ENCODE peak calls at places on chromosomes 2 and 18, in eight cellular contexts. R, L, S, Y, Z, T, A and Q are unnamed samples.

GRCh38 chr2:120441744-120442471 is 96.0 kb downstream of the INHBB start:
- DNase-seq in Z (peak), A (no peak), L (no peak), R (no peak), Y (peak), S (peak), T (peak), Q (peak)

GRCh38 chr2:20439193-20439475 is 7.7 kb upstream of the RHOB start:
- DNase-seq in Z (no peak), L (peak), A (no peak), T (peak), S (peak), Y (peak), R (no peak), Q (peak)

GRCh38 chr2:172986040-172986439 is 89.6 kb upstream of the MAP3K20 start:
- DNase-seq in R (no peak), Y (no peak), S (no peak), A (no peak), Z (no peak), T (peak), L (no peak), Q (no peak)

GRCh38 chr2:112831956-112832567 is 4.5 kb downstream of the IL1B start:
- DNase-seq in A (no peak), Y (no peak), T (no peak), Z (no peak), L (no peak), S (no peak), R (no peak), Q (no peak)

GRCh38 chr2:66456183-66457041 is 21.5 kb downstream of the MEIS1 start:
- DNase-seq in T (no peak), S (no peak), L (no peak), A (no peak), Y (no peak), R (no peak), Z (no peak), Q (no peak)

GRCh38 chr18:57922885-57923284 is 119.8 kb upstream of the ATP8B1 start:
- DNase-seq in A (no peak), R (no peak), S (no peak), T (no peak), Z (no peak), L (no peak), Y (no peak), Q (no peak)

GRCh38 chr2:26494891-26495290 is 17.0 kb upstream of the OTOF start:
- DNase-seq in R (no peak), L (no peak), A (no peak), S (no peak), Y (no peak), T (no peak), Z (no peak), Q (no peak)

GRCh38 chr2:47310801-47311560 is 92.0 kb upstream of the MSH2 start:
- DNase-seq in S (peak), T (no peak), Z (peak), Y (peak), A (no peak), L (no peak), R (no peak), Q (peak)

GRCh38 chr18:31230495-31230894 is 67.8 kb upstream of the DSC1 start:
- DNase-seq in L (no peak), R (peak), T (peak), Z (no peak), Y (no peak), A (no peak), S (no peak), Q (no peak)

GRCh38 chr2:84613082-84613481 is 96.8 kb downstream of the DNAH6 start:
- DNase-seq in Y (no peak), Z (no peak), S (no peak), A (no peak), R (no peak), T (no peak), L (no peak), Q (peak)

GRCh38 chr2:204909791-204910190 is 364.5 kb downstream of the PARD3B start:
- DNase-seq in S (no peak), Y (no peak), L (no peak), A (no peak), R (no peak), T (peak), Z (no peak), Q (no peak)

GRCh38 chr2:11030909-11031308 is 119.2 kb downstream of the KCNF1 start:
- DNase-seq in S (no peak), T (no peak), A (no peak), L (no peak), Y (peak), R (no peak), Z (no peak), Q (peak)

GRCh38 chr18:63844254-63844653 is 43.3 kb upstream of the SERPINB2 start:
- DNase-seq in Y (no peak), A (no peak), Z (no peak), L (no peak), T (peak), S (no peak), R (no peak), Q (no peak)

DNA sequence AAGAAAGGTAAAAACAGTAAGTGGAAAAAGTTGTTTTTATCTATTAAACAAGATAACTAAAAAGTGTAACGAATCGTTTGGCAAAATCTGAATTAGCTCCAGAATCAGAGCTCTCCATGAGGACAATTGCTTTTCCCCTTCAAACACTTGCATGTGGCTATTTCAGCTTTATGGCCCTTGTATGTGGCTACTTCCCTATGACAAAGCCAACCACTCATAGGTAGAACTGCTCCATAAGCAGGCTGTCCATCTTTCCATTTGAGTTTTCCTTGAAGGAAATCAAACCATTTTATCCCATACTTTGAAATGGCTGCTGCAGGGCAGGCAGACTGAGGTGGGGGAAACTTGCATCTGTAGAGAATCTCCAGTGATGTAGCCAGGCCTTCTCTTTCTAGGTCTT is 445.5 kb upstream of the ID2 start:
- DNase-seq in R (no peak), T (no peak), S (no peak), Y (no peak), L (no peak), A (no peak), Z (no peak), Q (no peak)
- H3K27ac ChIP-seq in R (no peak), T (no peak), S (no peak), Y (no peak), L (no peak), A (no peak), Z (no peak), Q (no peak)

GRCh38 chr2:152336854-152337510 is 2.0 kb downstream of the FMNL2 start:
- DNase-seq in S (peak), Z (peak), R (no peak), T (peak), Y (peak), L (peak), A (no peak), Q (peak)

GRCh38 chr2:152335016-152335850 is at the start of gene FMNL2:
- DNase-seq in L (peak), R (peak), Z (peak), T (peak), A (peak), Y (peak), S (peak), Q (peak)

GRCh38 chr2:152335851-152336102 is 803 bp downstream of the FMNL2 start:
- DNase-seq in R (no peak), Y (no peak), A (no peak), T (no peak), Z (no peak), L (peak), S (no peak), Q (no peak)

GRCh38 chr2:152337511-152337903 is 2.5 kb downstream of the FMNL2 start:
- DNase-seq in T (no peak), Z (no peak), S (no peak), R (no peak), L (no peak), Y (no peak), A (no peak), Q (no peak)

GRCh38 chr2:152336103-152336853 is 1.3 kb downstream of the FMNL2 start:
- DNase-seq in Z (peak), R (peak), T (peak), Y (peak), L (peak), S (peak), A (no peak), Q (peak)
- TF ChIP-seq POLR2A in Z (no peak), R (peak), T (no peak), Y (no peak), L (no peak), S (no peak), A (no peak), Q (no peak)

DNA sequence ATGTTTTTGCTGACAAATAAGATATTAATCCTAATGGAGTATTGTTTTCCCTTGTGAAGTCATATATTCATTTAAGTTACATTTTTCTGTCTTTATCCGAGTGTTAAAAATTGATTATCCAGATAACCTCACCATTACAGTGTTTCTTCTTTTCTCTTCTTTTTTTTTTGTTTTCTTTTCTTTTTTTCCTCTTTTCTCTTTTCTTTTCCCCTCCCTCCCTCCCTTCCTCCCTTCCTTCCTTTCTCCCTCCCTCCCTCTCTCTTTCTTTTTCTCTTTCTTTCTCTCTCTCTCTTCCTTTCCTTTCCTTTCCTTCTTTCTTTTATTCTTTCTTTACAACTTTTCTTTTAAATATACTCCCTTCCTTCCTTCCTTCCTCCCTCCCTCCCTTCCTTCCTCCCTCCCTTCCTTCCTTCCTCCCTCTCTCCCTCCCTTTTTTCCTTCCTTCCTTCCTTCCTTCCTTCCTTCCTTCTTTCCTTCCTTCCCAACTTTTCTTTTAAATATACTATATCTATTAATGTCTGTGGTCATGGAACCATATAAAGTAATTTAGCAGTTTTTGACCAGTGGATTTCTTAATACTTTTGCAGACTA is 40.9 kb downstream of the UBE2E3 start:
- DNase-seq in S (no peak), T (no peak), Y (no peak), R (no peak), Z (no peak), L (no peak), A (no peak), Q (no peak)
- H3K27ac ChIP-seq in S (no peak), T (no peak), Y (no peak), R (no peak), Z (no peak), L (no peak), A (no peak), Q (no peak)

DNA sequence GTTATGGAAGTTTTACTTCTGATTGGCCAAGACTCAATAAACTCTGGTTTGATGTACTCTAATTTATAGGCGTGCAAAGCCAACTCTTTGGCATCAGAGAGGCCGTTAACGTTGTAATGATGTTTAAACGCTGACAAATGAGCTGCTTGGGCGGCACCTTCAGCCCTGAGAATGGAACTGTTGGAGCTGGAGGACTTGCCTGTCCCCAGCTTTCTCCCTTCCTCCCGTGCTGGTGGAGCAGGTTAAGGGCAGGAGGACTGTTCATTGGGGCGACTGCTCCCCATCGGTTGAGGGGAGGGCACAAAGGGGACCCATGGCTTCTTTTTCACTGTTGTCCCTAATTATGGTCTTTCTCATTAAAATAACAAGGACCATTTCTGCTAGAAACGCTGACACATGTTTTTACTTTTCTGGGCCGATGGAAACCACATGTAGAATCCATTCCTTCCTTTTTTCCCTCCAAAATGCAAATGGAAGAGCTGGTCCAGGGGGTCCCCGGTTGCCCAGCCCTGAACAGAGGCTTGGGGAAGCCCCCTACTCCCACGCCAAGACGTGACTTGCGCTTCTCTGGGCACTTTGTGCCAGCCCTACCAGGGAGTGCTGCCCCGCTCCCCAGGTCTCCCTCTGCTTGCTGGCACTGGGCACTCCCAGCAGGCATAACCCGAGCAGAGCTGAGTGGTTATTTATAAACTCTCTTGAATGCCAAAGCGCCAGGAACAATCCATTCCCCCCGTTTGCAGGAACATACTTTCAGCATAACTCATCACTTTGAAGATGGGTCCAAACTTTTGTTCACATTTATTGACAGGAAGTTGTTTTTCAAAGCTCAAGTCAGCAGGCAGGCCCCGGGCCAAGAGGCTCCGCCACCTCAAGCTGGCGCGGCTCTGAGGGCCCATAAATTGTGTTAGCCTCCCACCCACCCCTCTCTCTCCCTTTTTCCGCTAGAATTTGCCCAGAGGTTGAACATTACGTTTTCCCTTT is 170.1 kb downstream of the ASB1 start:
- DNase-seq in R (peak), Z (no peak), Y (no peak), A (no peak), T (peak), L (peak), S (peak), Q (peak)
- TF ChIP-seq POLR2A in R (no peak), Z (no peak), Y (no peak), A (no peak), T (no peak), L (no peak), S (no peak), Q (no peak)

GRCh38 chr2:210162466-210163124 is 8.6 kb downstream of the KANSL1L start:
- DNase-seq in Z (no peak), A (no peak), T (no peak), L (no peak), Y (no peak), R (no peak), S (no peak), Q (no peak)

GRCh38 chr2:210169871-210170441 is 1.3 kb downstream of the KANSL1L start:
- DNase-seq in L (peak), Z (no peak), R (no peak), S (no peak), A (no peak), Y (no peak), T (peak), Q (no peak)

GRCh38 chr2:210170442-210171303 is 536 bp downstream of the KANSL1L start:
- DNase-seq in Y (peak), S (peak), R (peak), T (peak), Z (peak), L (peak), A (peak), Q (peak)

GRCh38 chr2:210171309-210172218 is at the start of gene KANSL1L:
- DNase-seq in S (peak), Z (peak), Y (peak), A (peak), T (peak), R (peak), L (peak), Q (peak)

GRCh38 chr2:210167227-210167626 is 4.0 kb downstream of the KANSL1L start:
- DNase-seq in S (no peak), L (no peak), A (no peak), Z (no peak), R (no peak), T (peak), Y (no peak), Q (no peak)
- H3K27ac ChIP-seq in S (peak), L (no peak), A (no peak), Z (peak), R (no peak), T (no peak), Y (no peak), Q (peak)

GRCh38 chr2:177264539-177265385 is at the start of gene NFE2L2:
- DNase-seq in Y (peak), R (peak), A (peak), L (peak), S (peak), Z (peak), T (peak), Q (peak)
- TF ChIP-seq POLR2A in Y (peak), R (peak), A (peak), L (peak), S (peak), Z (peak), T (peak), Q (peak)

DNA sequence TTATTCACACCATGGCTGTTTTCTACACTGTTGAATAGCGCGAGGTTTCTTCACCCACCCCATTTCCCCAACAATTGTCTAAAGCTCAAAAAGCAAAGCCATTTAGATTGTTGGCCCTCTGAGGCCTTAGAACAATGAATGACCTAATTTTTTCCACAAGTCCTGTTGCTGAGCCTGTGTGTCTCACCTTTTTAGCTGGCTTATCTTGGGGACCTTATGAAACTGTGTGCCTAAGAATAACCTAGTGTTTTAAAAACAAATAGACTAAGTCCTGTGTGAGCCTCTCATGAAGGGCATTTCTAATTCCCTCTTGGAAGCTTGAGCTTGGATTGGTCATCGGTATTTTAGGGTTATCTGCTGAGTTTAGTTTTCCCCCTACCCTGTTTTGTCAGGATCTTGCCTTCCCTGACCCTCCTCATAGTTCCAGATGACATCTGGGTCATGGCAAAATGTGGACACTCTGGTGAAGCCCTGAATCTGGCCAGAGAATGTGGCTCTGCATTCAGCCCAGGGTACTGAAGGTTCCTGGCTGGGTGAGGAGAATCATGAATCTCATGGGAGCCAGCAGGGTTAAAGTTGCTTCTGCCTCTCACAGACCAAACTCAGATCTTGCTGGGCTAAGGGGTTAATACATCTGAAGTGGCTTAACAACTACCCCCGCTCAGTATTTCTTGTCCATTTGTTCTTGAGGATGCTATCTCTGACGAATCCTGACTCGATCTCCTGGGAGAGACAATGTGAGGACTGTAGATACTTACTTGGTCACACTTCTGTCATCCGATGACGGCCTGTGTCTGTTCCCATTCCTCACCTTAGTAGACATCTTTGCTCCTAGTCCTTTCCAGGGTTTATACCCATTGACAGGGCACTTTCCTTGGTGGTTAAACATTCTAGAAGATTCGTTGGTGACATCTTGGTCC is 104.2 kb upstream of the MAP4K3 start:
- DNase-seq in Z (no peak), A (no peak), S (no peak), Y (no peak), T (no peak), R (no peak), L (no peak), Q (peak)
- H3K27ac ChIP-seq in Z (no peak), A (no peak), S (no peak), Y (peak), T (no peak), R (no peak), L (no peak), Q (peak)

DNA sequence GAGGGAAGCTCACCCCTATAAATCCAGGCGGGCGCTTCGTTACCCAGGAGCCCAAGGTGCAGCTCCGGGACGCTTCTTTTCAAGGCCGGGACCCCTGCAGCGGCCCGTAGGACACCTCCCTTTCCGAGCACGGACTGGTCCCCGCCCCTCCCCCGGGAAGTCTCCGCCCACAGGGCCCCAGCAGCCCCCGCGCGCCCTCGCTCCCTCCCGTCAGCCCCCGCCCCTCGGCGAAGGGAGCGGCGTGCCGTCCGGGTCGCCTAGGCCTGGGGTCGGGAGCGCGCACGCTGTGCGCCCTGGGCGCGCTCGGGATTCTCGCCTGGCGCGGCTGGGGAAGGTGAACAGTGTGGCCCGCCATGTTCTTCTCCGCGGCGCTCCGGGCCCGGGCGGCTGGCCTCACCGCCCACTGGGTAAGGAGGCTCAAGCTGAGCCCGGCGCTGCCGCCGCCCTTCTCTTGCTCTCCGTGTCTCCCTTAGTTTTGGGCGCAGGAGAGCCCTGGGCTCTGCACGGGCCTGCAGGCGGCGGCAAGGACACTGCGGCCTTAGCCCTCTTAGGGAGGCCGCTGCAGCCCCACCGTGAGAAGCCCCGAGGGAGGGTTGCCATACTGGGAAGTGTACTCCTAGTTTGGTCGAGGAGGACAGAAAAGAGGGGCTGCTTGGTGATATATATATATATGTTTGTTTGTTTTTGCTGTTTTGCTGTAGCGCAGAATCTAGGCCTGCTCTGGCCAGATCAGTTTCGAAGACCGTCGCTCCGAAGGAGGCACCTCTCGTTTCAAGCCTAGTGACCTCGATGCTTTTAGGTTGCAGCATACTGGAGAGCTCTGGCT is at the start of gene NDUFV2:
- DNase-seq in L (peak), A (peak), R (peak), Z (peak), T (peak), S (peak), Y (peak), Q (peak)
- TF ChIP-seq POLR2A in L (peak), A (peak), R (peak), Z (peak), T (peak), S (peak), Y (peak), Q (peak)

GRCh38 chr2:110114007-110114591 is 1.5 kb downstream of the MALL start:
- DNase-seq in Z (peak), S (peak), Y (no peak), R (peak), T (no peak), L (no peak), A (no peak), Q (peak)
- H3K27ac ChIP-seq in Z (peak), S (peak), Y (no peak), R (peak), T (no peak), L (no peak), A (no peak), Q (no peak)

GRCh38 chr2:218400930-218401833 is 1.5 kb downstream of the CTDSP1 start:
- DNase-seq in L (peak), A (peak), Z (no peak), T (no peak), R (peak), S (peak), Y (peak), Q (peak)
- TF ChIP-seq POLR2A in L (no peak), A (no peak), Z (no peak), T (no peak), R (no peak), S (no peak), Y (no peak), Q (no peak)